ENCODE peak calls at places on chromosomes 1 and 21, in seven cellular contexts. K, I, Z, B, T, R and E are unnamed samples.

GRCh38 chr1:43604192-43604591 is 45.8 kb upstream of the KDM4A start:
- DNase-seq in K (no peak), Z (no peak), R (no peak), I (no peak), B (no peak), T (no peak), E (no peak)

GRCh38 chr1:209527993-209528392 is 55.5 kb upstream of the CAMK1G start:
- DNase-seq in I (peak; percentile 12), R (no peak), T (no peak), Z (peak; percentile 18), B (no peak), K (no peak), E (peak; percentile 55)

GRCh38 chr1:43565600-43566360 is 35.1 kb downstream of the PTPRF start:
- DNase-seq in R (peak; percentile 29), T (peak; percentile 37), B (peak; percentile 72), I (no peak), K (peak; percentile 41), Z (peak; percentile 56), E (peak; percentile 69)

GRCh38 chr1:14980801-14981200 is 172.7 kb upstream of the TMEM51 start:
- DNase-seq in T (peak; percentile 86), I (no peak), Z (no peak), K (no peak), R (no peak), B (no peak), E (peak; percentile 58)

GRCh38 chr1:57724535-57724934 is 300.7 kb upstream of the DAB1 start:
- DNase-seq in B (no peak), T (no peak), K (no peak), Z (no peak), I (no peak), R (no peak), E (no peak)

GRCh38 chr1:178781549-178781948 is 56.5 kb downstream of the RALGPS2 start:
- DNase-seq in I (no peak), R (no peak), Z (no peak), K (no peak), B (no peak), T (no peak), E (no peak)

GRCh38 chr1:8667869-8668595 is 149.4 kb downstream of the RERE start:
- DNase-seq in I (no peak), Z (no peak), T (peak; percentile 82), B (no peak), K (peak; percentile 27), R (peak; percentile 79), E (no peak)

GRCh38 chr1:153608742-153609584 is 4.0 kb downstream of the S100A16 start:
- DNase-seq in Z (no peak), I (peak; percentile 98), K (peak; percentile 88), B (peak; percentile 77), R (peak; percentile 98), T (peak; percentile 73), E (peak; percentile 93)

GRCh38 chr1:91398291-91398690 is 6.3 kb downstream of the HFM1 start:
- DNase-seq in B (no peak), K (no peak), R (no peak), I (no peak), T (no peak), Z (no peak), E (no peak)

GRCh38 chr21:37233551-37234146 is 33.5 kb downstream of the VPS26C start:
- DNase-seq in I (no peak), R (no peak), K (no peak), B (no peak), T (no peak), Z (no peak), E (no peak)

GRCh38 chr1:221598122-221598521 is 143.8 kb downstream of the DUSP10 start:
- DNase-seq in R (no peak), Z (no peak), B (no peak), I (no peak), T (no peak), K (no peak), E (no peak)

GRCh38 chr1:56436912-56437403 is 142.4 kb downstream of the PLPP3 start:
- DNase-seq in R (no peak), K (no peak), I (no peak), T (no peak), Z (no peak), B (no peak), E (peak; percentile 36)

GRCh38 chr1:38134294-38134755 is 87.7 kb upstream of the POU3F1 start:
- DNase-seq in R (no peak), K (no peak), I (no peak), B (no peak), T (no peak), Z (no peak), E (peak; percentile 26)

GRCh38 chr1:58162952-58163550 is 383.5 kb downstream of the OMA1 start:
- DNase-seq in K (peak; percentile 42), R (peak; percentile 56), I (peak; percentile 5), T (peak; percentile 64), Z (peak; percentile 59), B (peak; percentile 49), E (peak; percentile 79)

GRCh38 chr1:12448746-12449177 is 169.2 kb downstream of the DHRS3 start:
- DNase-seq in I (no peak), R (no peak), T (peak; percentile 42), K (no peak), Z (no peak), B (no peak), E (peak; percentile 82)

GRCh38 chr1:21607549-21608529 is 61.3 kb downstream of the RAP1GAP start:
- DNase-seq in Z (peak; percentile 84), I (peak; percentile 93), R (peak; percentile 75), B (peak; percentile 56), T (peak; percentile 97), K (peak; percentile 95), E (peak; percentile 83)

GRCh38 chr1:209675567-209676154 is 449 bp downstream of the G0S2 start:
- DNase-seq in Z (peak; percentile 31), R (peak; percentile 41), I (no peak), K (peak; percentile 31), B (peak; percentile 45), T (peak; percentile 38), E (peak; percentile 60)

GRCh38 chr1:151069103-151069486 is 1.5 kb upstream of the GABPB2 start:
- DNase-seq in R (no peak), Z (no peak), I (no peak), K (no peak), T (no peak), B (no peak), E (no peak)

GRCh38 chr1:41861509-41862410 is 57.0 kb downstream of the HIVEP3 start:
- DNase-seq in R (no peak), K (no peak), T (no peak), I (no peak), B (no peak), Z (no peak), E (no peak)

GRCh38 chr1:119554188-119554587 is 47.2 kb downstream of the HSD3B1 start:
- DNase-seq in R (peak; percentile 94), T (peak; percentile 80), Z (peak; percentile 65), B (peak; percentile 38), I (no peak), K (no peak), E (peak; percentile 68)

DNA sequence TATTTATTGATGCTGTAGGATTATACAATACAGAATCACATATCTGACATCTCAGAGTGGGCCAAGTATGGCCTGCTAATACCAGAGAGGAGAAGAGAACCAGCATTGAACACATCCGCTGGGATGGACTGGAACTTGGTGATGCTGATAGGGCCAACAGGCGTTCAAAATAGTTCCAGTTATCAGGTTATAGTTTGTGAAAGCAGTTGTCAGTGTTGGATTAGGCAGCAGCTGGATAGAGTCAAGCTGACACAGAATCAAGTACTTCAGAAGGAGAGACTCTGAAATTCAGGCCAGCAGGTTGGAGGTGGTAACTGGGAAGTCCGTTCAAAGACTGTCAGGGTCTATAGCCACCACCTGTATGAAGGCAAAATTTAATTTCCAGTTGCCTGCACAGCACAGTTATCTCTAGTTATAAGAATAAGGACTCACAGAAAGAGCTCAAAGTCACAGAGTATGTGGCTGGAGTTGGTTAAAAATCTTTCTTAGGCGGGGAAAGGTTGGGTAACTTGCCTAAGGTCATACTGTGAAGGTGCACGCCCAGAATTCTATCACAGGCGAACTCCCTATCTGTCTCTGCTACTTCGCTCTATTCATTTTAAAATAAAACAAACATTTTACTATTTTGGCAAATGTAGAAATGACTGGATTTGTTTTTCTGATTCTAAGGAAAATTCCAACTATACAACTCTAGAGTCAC is 9.9 kb upstream of the DIPK1A start:
- DNase-seq in I (no peak), R (no peak), T (no peak), B (no peak), Z (no peak), K (no peak), E (no peak)
- H3K4me1 ChIP-seq in I (peaks cover 5% of the 10 kb centered on the region), R (peaks cover 5% of the 10 kb centered on the region), T (peaks cover 7% of the 10 kb centered on the region), B (no peaks in the 10 kb centered on the region), Z (no peaks in the 10 kb centered on the region), K (no peaks in the 10 kb centered on the region), E (peaks cover 26% of the 10 kb centered on the region)

DNA sequence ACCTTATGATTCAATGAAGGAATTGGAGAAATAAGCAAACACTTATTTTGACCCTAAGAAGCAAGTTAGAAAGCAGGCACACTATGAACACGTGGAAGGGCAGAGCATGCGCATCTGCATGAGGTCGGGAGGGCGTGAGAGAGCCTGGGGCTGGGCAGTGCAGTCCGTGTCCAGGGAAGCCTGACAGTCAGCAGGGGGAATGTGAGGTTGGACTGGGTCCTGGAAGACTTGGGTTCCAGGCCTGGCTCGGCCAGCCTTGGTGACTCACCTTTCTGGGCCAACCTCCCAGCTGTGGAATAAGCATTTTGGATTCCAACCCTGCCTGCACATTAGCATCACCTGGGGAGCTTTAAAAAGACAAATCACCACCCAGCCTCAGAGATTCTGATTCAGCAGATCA is 26.6 kb upstream of the LMX1A start:
- DNase-seq in Z (no peak), R (no peak), K (peak; percentile 22), B (peak; percentile 50), T (peak; percentile 68), I (no peak), E (peak; percentile 20)
- TF ChIP-seq POLR2A in Z (no peak), R (no peak), K (no peak), B (no peak), T (no peak), I (no peak), E (no peak)

DNA sequence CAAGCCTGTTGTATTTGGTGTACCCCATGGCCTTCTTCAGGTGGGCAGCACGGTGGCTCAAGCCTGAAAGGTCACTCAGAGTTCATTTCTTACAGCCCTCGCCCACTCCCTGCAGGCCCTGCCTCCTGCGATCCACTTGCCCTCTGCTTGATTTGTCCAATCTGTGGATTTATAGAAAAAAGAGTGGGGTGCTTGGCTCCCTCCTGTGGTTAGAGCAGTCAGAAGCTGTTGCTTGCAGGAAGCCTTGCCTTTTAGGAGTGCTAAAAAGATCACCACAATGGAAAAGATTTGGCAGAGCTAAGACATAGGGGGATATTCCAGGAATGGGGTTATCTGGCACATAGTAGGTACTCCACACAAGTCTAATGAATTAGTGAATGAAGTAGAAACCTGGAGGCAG is 108.0 kb upstream of the TRABD2B start:
- DNase-seq in T (no peak), B (no peak), K (no peak), R (no peak), Z (no peak), I (no peak), E (no peak)
- H3K4me1 ChIP-seq in T (no peaks in the 10 kb centered on the region), B (peaks cover 1% of the 10 kb centered on the region), K (no peaks in the 10 kb centered on the region), R (no peaks in the 10 kb centered on the region), Z (no peaks in the 10 kb centered on the region), I (no peaks in the 10 kb centered on the region), E (no peaks in the 10 kb centered on the region)

DNA sequence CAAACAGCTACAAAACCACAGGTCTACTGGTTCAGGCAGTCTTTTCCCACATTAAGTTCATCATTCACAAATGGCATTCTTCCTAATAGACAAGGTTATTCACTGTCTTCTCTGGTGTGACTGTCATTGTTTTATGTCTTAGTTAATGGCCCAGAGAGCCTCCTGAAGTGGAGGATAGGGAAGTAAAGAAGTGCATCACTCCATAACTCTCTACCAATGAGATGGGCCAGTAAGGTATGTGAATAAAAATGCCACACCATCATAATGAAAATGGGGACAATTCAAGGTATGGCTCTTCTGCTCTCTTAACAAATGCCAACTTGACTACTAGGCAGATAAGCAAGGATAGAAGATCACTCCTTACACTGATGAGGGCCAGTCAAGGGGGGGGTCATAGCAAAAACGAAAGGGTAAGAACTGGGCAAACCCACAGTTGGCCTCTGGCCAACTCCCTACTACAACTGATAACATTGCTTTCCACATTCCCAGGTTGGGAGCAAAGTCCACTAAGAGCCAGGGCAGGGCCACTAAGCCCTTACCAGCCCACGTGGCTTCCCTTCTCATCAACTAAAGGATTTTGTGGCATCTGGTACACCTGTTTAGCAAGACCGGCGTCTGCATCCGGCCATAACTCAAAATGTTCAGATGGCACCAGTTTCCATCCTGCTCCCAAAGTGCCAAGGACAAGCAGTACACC is 10.0 kb downstream of the PABPC4 start:
- DNase-seq in B (no peak), K (peak; percentile 84), R (no peak), I (no peak), T (peak; percentile 42), Z (peak; percentile 87), E (no peak)
- TF ChIP-seq POLR2A in B (no peak), K (no peak), R (no peak), I (no peak), T (no peak), Z (no peak), E (no peak)